ENCODE peak calls at places on chromosomes 6 and 20, in four cellular contexts. R is foreskin fibroblast; A is endothelial cell; E is CD8-positive, alpha-beta T cell. Q is an unnamed sample.

GRCh38 chr6:115613488-115613887 is 447.2 kb downstream of the FRK start:
- DNase-seq in A (no peak), E (no peak), R (peak), Q (no peak)

GRCh38 chr20:742156-742555 is 26.1 kb downstream of the SLC52A3 start:
- DNase-seq in R (no peak), A (no peak), E (no peak), Q (no peak)

GRCh38 chr6:47789553-47789952 is 7.7 kb downstream of the OPN5 start:
- DNase-seq in E (no peak), A (no peak), R (no peak), Q (no peak)

GRCh38 chr6:129759851-129760595 is 50.0 kb upstream of the ARHGAP18 start:
- DNase-seq in E (no peak), R (peak), A (no peak), Q (no peak)

GRCh38 chr6:150403458-150404245 is 34.8 kb downstream of the IYD start:
- DNase-seq in R (peak), E (no peak), A (no peak), Q (no peak)

GRCh38 chr20:18263723-18264122 is 24.6 kb upstream of the ZNF133 start:
- DNase-seq in E (no peak), A (no peak), R (no peak), Q (no peak)

GRCh38 chr20:45406260-45407066 is 1.6 kb upstream of the DBNDD2 start:
- DNase-seq in E (peak), A (peak), R (peak), Q (peak)

GRCh38 chr6:53464942-53465460 is 79.9 kb downstream of the GCLC start:
- DNase-seq in R (peak), A (no peak), E (no peak), Q (no peak)

GRCh38 chr6:65728879-65729479 is 22.0 kb upstream of the EYS start:
- DNase-seq in A (no peak), E (no peak), R (no peak), Q (no peak)

GRCh38 chr6:41531591-41532582 is 14.3 kb upstream of the FOXP4 start:
- DNase-seq in E (peak), R (peak), A (no peak), Q (no peak)

GRCh38 chr6:162706236-162706635 is 21.3 kb downstream of the PRKN start:
- DNase-seq in E (no peak), R (peak), A (no peak), Q (no peak)

GRCh38 chr6:3987576-3987975 is 91.4 kb downstream of the FAM217A start:
- DNase-seq in A (no peak), R (no peak), E (no peak), Q (no peak)

GRCh38 chr6:145815875-145816274 is 1.3 kb upstream of the FBXO30 start:
- DNase-seq in R (peak), E (no peak), A (no peak), Q (no peak)

GRCh38 chr6:158894192-158894591 is 75.0 kb upstream of the EZR start:
- DNase-seq in A (no peak), R (peak), E (no peak), Q (no peak)

GRCh38 chr6:108295676-108296075 is 822 bp downstream of the AFG1L start:
- DNase-seq in R (no peak), A (no peak), E (no peak), Q (no peak)

GRCh38 chr20:32442630-32443029 is 84.5 kb downstream of the ASXL1 start:
- DNase-seq in A (no peak), E (no peak), R (no peak), Q (no peak)

GRCh38 chr6:105504660-105505059 is 101.8 kb upstream of the PREP start:
- DNase-seq in R (peak), E (no peak), A (no peak), Q (no peak)

GRCh38 chr6:72748759-72749158 is 126.9 kb downstream of the KCNQ5 start:
- DNase-seq in E (no peak), A (no peak), R (peak), Q (no peak)

GRCh38 chr20:47922280-47922675 is 137.0 kb upstream of the SULF2 start:
- DNase-seq in A (no peak), R (no peak), E (no peak), Q (no peak)

GRCh38 chr6:20985821-20986220 is 451.6 kb downstream of the CDKAL1 start:
- DNase-seq in A (no peak), R (no peak), E (no peak), Q (no peak)

GRCh38 chr20:1418335-1418734 is 25.5 kb upstream of the FKBP1A start:
- DNase-seq in A (no peak), E (no peak), R (peak), Q (no peak)

DNA sequence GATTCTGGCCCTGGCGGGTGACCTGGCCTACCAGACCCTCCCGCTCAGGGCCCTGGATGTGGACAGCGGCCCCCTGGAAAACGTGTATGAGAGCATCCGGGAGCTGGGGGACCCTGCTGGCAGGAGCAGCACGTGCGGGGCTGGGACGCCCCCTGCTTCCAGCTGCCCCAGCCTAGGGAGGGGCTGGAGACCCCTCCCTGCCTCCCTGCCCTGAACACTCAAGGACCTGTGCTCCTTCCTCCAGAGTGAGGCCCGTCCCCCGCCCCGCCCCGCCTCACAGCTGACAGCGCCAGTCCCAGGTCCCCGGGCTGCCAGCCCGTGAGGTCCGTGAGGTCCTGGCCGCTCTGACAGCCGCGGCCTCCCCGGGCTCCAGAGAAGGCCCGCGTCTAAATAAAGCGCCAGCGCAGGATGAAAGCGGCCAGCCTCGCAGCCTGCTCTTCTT is 868 bp upstream of the SLC2A4RG start:
- DNase-seq in R (peak), E (no peak), A (peak), Q (no peak)
- TF ChIP-seq CTCF in R (no peak), E (no peak), A (no peak), Q (no peak)

DNA sequence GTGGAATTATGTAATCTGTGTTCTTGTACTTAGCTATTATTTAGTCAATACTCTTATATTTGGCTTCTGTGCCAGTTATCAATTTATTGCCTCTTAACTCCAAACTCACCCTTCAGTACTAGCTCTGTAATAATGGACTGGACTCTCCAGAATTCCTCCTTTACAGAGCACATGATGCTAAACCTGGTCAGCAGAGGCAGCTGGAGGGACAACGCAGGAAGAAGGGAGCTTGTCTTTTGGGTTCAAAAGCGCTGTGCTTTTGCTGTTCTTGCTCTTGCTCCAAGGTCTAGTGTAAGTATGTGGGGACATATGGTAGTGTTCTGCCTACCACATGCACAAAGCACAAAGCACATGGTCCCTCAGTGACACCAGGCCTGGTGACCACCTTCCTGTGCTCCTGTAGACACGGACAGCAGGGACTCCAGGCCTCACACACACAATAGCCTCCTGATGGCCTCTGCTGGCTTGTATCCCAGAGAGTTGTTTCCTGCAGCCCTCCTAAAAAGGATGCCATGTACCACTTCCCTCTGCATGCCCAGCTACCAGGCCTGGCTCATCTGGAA is 46.1 kb downstream of the CHD6 start:
- DNase-seq in A (no peak), E (no peak), R (no peak), Q (no peak)
- TF ChIP-seq CTCF in A (no peak), E (no peak), R (no peak), Q (peak)

DNA sequence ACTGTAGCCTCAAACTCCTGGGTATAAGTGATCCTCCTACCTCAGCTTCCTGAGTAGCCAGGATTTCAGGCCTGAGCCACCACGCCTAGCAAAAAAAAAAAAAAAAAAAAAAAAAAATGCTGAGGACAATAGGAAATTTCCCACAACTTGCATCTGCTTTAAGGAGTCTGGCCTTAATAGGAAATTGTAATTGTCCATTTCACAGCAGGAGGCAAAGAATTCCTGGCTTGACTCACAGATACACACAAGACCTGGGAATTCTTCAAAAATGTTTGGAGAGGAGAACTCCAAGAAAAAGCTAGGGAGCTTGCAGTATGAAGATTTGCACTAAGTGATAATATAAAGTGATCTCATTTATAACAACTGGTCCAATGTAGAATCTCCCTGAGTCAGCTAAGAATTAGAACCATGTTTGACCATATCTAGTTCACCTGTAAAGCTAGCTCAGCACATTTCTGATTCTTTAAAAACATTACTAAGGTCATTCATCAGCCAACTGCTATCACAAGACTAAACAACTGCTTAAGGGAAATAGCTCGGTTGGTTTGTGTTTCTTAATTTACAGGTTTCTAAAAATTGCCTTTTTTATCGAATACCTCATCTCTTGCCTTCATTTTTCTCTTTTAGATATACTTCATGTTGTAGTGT is 80.2 kb upstream of the SLC2A12 start:
- DNase-seq in R (no peak), E (no peak), A (no peak), Q (no peak)
- TF ChIP-seq CTCF in R (no peak), E (no peak), A (no peak), Q (no peak)

DNA sequence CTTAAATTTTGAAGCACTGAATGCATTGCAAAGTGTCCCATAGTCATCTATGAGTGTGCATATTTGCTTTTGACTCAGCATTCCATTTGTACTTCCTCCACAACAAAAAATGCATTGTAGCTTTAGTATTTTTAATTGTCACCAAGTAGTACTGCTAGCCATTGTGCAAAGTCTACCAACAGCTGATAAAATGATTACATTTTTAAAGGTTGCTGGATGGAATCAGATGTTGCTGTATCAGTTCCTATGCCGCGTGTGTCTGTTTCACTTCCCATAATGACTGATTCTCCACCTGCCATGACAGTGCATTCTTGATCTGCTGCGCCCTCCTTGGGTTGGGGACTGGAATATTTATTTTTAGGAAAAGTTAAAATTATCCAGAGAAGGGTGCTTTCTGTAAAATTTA is 41.2 kb downstream of the SLX4IP start:
- DNase-seq in R (peak), A (no peak), E (no peak), Q (no peak)
- TF ChIP-seq CTCF in R (no peak), A (no peak), E (no peak), Q (no peak)

GRCh38 chr6:161038229-161039003 is 46.8 kb downstream of the MAP3K4 start:
- DNase-seq in A (no peak), E (no peak), R (peak), Q (no peak)
- TF ChIP-seq CTCF in A (no peak), E (no peak), R (peak), Q (no peak)

DNA sequence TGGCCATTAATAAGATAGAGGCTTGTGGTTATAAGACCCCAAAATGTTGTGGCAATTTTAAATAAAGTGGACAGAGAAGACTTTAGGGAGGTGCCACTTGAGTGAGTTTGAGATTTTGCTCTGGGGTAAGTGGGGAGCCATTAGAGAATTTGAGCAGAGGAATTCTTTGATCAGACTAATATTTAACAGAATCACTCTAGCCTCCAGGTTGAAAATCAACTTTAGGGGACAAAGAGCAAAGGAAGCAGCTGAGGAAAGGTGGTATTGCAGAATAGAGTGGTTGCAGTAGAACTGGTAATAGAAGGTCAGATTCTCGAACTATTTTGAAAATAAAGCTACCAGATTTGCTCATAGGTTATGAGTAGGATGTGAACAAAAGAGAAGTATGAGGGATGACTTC is 50.7 kb upstream of the RNF146 start:
- DNase-seq in R (no peak), E (no peak), A (no peak), Q (no peak)
- TF ChIP-seq CTCF in R (no peak), E (no peak), A (no peak), Q (no peak)

GRCh38 chr6:96520039-96520850 is 1.4 kb upstream of the UFL1 start:
- DNase-seq in E (no peak), A (no peak), R (peak), Q (no peak)

GRCh38 chr6:96521267-96521624 is 360 bp upstream of the UFL1 start:
- DNase-seq in R (no peak), A (no peak), E (no peak), Q (no peak)

GRCh38 chr6:96522469-96523009 is 933 bp downstream of the UFL1 start:
- DNase-seq in A (no peak), R (peak), E (no peak), Q (no peak)

GRCh38 chr6:96520851-96521115 is 823 bp upstream of the UFL1 start:
- DNase-seq in R (no peak), E (no peak), A (no peak), Q (no peak)

GRCh38 chr6:96521625-96522468 is at the start of gene UFL1:
- DNase-seq in R (peak), E (peak), A (peak), Q (peak)
- TF ChIP-seq CTCF in R (no peak), E (no peak), A (no peak), Q (no peak)

Q was measured in D721Med.